ENCODE peak calls at places on chromosome 4, in eight cellular contexts. One of them, this sample, is unnamed.
A peak's percentile ranks its signal among the peaks of the same experiment; 100 is the strongest.

GRCh38 chr4:3598695-3599227 is 66.5 kb upstream of the LRPAP1 start:
- DNase-seq in aorta: peak; percentile 49
- DNase-seq in uterus: no peak
- DNase-seq in NCI-H446: no peak
- DNase-seq in NCI-H1048: no peak
- DNase-seq in NCI-H2107: no peak
- DNase-seq in effector memory CD4-positive, alpha-beta T cell: no peak
- DNase-seq in EH: no peak
- DNase-seq in this sample: no peak

GRCh38 chr4:153318696-153319320 is 25.7 kb upstream of the MND1 start:
- DNase-seq in uterus: no peak
- DNase-seq in effector memory CD4-positive, alpha-beta T cell: no peak
- DNase-seq in aorta: no peak
- DNase-seq in NCI-H446: peak; percentile 11
- DNase-seq in NCI-H2107: peak; percentile 7
- DNase-seq in NCI-H1048: peak; percentile 63
- DNase-seq in EH: peak; percentile 68
- DNase-seq in this sample: peak; percentile 35

GRCh38 chr4:43586813-43587212 is 694.3 kb downstream of the GRXCR1 start:
- DNase-seq in aorta: no peak
- DNase-seq in NCI-H446: no peak
- DNase-seq in uterus: no peak
- DNase-seq in NCI-H1048: no peak
- DNase-seq in effector memory CD4-positive, alpha-beta T cell: no peak
- DNase-seq in EH: no peak
- DNase-seq in NCI-H2107: no peak
- DNase-seq in this sample: no peak

GRCh38 chr4:7565483-7565882 is 130.8 kb upstream of the PSAPL1 start:
- DNase-seq in effector memory CD4-positive, alpha-beta T cell: no peak
- DNase-seq in uterus: no peak
- DNase-seq in NCI-H446: no peak
- DNase-seq in aorta: no peak
- DNase-seq in NCI-H1048: no peak
- DNase-seq in EH: no peak
- DNase-seq in NCI-H2107: no peak
- DNase-seq in this sample: no peak

GRCh38 chr4:60589425-60589824 is 610.7 kb upstream of the ADGRL3 start:
- DNase-seq in uterus: no peak
- DNase-seq in EH: no peak
- DNase-seq in NCI-H1048: no peak
- DNase-seq in NCI-H2107: no peak
- DNase-seq in NCI-H446: no peak
- DNase-seq in aorta: no peak
- DNase-seq in effector memory CD4-positive, alpha-beta T cell: no peak
- DNase-seq in this sample: no peak

GRCh38 chr4:4862665-4863482 is 3.4 kb downstream of the MSX1 start:
- DNase-seq in NCI-H1048: no peak
- DNase-seq in uterus: no peak
- DNase-seq in EH: no peak
- DNase-seq in effector memory CD4-positive, alpha-beta T cell: no peak
- DNase-seq in aorta: no peak
- DNase-seq in NCI-H446: no peak
- DNase-seq in NCI-H2107: no peak
- DNase-seq in this sample: no peak

GRCh38 chr4:167196386-167196785 is 37.9 kb downstream of the SPOCK3 start:
- DNase-seq in EH: no peak
- DNase-seq in NCI-H2107: no peak
- DNase-seq in NCI-H1048: no peak
- DNase-seq in aorta: no peak
- DNase-seq in uterus: no peak
- DNase-seq in NCI-H446: no peak
- DNase-seq in effector memory CD4-positive, alpha-beta T cell: no peak
- DNase-seq in this sample: no peak

GRCh38 chr4:140186651-140187315 is 32.8 kb upstream of the MAML3 start:
- DNase-seq in NCI-H2107: peak; percentile 6
- DNase-seq in NCI-H446: peak; percentile 8
- DNase-seq in aorta: no peak
- DNase-seq in NCI-H1048: no peak
- DNase-seq in EH: peak; percentile 45
- DNase-seq in effector memory CD4-positive, alpha-beta T cell: no peak
- DNase-seq in uterus: peak; percentile 32
- DNase-seq in this sample: peak; percentile 12

GRCh38 chr4:128287159-128287870 is at the start of gene PGRMC2:
- DNase-seq in NCI-H2107: no peak
- DNase-seq in effector memory CD4-positive, alpha-beta T cell: no peak
- DNase-seq in EH: peak; percentile 53
- DNase-seq in NCI-H446: no peak
- DNase-seq in NCI-H1048: no peak
- DNase-seq in uterus: no peak
- DNase-seq in aorta: no peak
- DNase-seq in this sample: no peak